ENCODE peak calls at places on chromosomes 5 and 9, in ten cellular contexts. N is GM12878, F is heart left ventricle, E is cardiac muscle cell, R is fibroblast of lung, D is uterus, U is psoas muscle, A is brain microvascular endothelial cell, C is ascending aorta, Y is HCT116. K is an unnamed sample. For H3K27me3, the result is how much of the 10 kb centered on the place peaks cover.

GRCh38 chr5:89280103-89281037 is 397.4 kb upstream of the MEF2C start:
- DNase-seq in U (no peak), F (no peak), E (no peak), C (no peak), A (no peak), Y (no peak), N (no peak), D (no peak), R (no peak), K (no peak)

GRCh38 chr9:27154923-27155322 is 45.9 kb downstream of the TEK start:
- DNase-seq in D (no peak), C (no peak), Y (no peak), F (no peak), U (no peak), R (peak), N (no peak), E (peak), A (peak), K (no peak)

GRCh38 chr5:80238778-80239679 is 16.8 kb downstream of the SERINC5 start:
- DNase-seq in U (peak), E (peak), C (peak), R (peak), N (no peak), A (peak), D (peak), Y (no peak), F (peak), K (no peak)

GRCh38 chr9:21983509-21983908 is 10.7 kb downstream of the CDKN2A start:
- DNase-seq in R (no peak), U (no peak), A (no peak), D (no peak), E (no peak), C (no peak), Y (no peak), F (no peak), N (no peak), K (no peak)

GRCh38 chr5:149912226-149912864 is 32.2 kb downstream of the PDE6A start:
- DNase-seq in U (no peak), R (no peak), C (no peak), D (no peak), A (no peak), Y (no peak), N (no peak), E (no peak), F (no peak), K (no peak)

GRCh38 chr9:89667730-89668129 is 62.9 kb downstream of the GADD45G start:
- DNase-seq in N (no peak), F (no peak), E (peak), Y (no peak), C (no peak), A (no peak), D (no peak), U (no peak), R (no peak), K (no peak)

GRCh38 chr9:22401671-22402070 is 45.0 kb upstream of the DMRTA1 start:
- DNase-seq in D (no peak), C (no peak), Y (no peak), F (no peak), U (no peak), E (no peak), N (no peak), A (no peak), R (peak), K (no peak)

GRCh38 chr9:105319514-105319863 is 75.0 kb downstream of the SLC44A1 start:
- DNase-seq in F (no peak), R (no peak), A (no peak), N (no peak), E (no peak), Y (no peak), U (no peak), C (no peak), D (no peak), K (no peak)

GRCh38 chr5:6773342-6774035 is 60.3 kb downstream of the TENT4A start:
- DNase-seq in A (no peak), U (peak), D (no peak), N (no peak), E (no peak), C (no peak), F (no peak), Y (no peak), R (no peak), K (no peak)

GRCh38 chr5:91382530-91383026 is 539 bp downstream of the ARRDC3 start:
- DNase-seq in R (peak), A (peak), U (peak), D (peak), F (no peak), N (peak), Y (no peak), C (no peak), E (peak), K (no peak)

GRCh38 chr5:39270172-39270848 is 50.9 kb upstream of the FYB1 start:
- DNase-seq in R (no peak), N (peak), A (no peak), F (no peak), Y (no peak), D (no peak), E (no peak), C (no peak), U (no peak), K (no peak)

GRCh38 chr5:111472579-111472978 is 39.8 kb downstream of the STARD4 start:
- DNase-seq in U (no peak), E (no peak), D (no peak), F (no peak), A (no peak), C (no peak), Y (no peak), R (no peak), N (no peak), K (no peak)

GRCh38 chr5:52783226-52783959 is 4.3 kb upstream of the ITGA1 start:
- DNase-seq in N (no peak), F (no peak), A (no peak), R (peak), E (no peak), D (no peak), U (no peak), C (peak), Y (no peak), K (no peak)

GRCh38 chr5:9197881-9198260 is 348.0 kb downstream of the SEMA5A start:
- DNase-seq in C (no peak), F (no peak), U (no peak), A (peak), N (peak), Y (no peak), E (no peak), D (no peak), R (peak), K (no peak)

GRCh38 chr9:28249424-28249823 is 676.1 kb upstream of the C9orf72 start:
- DNase-seq in Y (no peak), F (no peak), N (no peak), U (no peak), R (no peak), C (no peak), E (no peak), D (no peak), A (no peak), K (no peak)

GRCh38 chr9:110580850-110581249 is 1.3 kb upstream of the SVEP1 start:
- DNase-seq in U (no peak), R (peak), D (no peak), A (no peak), Y (no peak), E (no peak), N (no peak), C (no peak), F (no peak), K (no peak)

GRCh38 chr9:110579763-110580255 is 268 bp upstream of the SVEP1 start:
- DNase-seq in U (no peak), R (peak), N (no peak), F (peak), D (peak), E (peak), Y (no peak), A (no peak), C (no peak), K (no peak)

GRCh38 chr9:110575952-110576351 is 3.6 kb downstream of the SVEP1 start:
- DNase-seq in D (no peak), R (no peak), E (no peak), F (no peak), A (no peak), U (no peak), Y (no peak), N (no peak), C (no peak), K (no peak)

GRCh38 chr9:110578896-110579752 is at the start of gene SVEP1:
- DNase-seq in Y (no peak), E (peak), F (peak), C (peak), R (peak), N (no peak), A (peak), D (peak), U (peak), K (no peak)

DNA sequence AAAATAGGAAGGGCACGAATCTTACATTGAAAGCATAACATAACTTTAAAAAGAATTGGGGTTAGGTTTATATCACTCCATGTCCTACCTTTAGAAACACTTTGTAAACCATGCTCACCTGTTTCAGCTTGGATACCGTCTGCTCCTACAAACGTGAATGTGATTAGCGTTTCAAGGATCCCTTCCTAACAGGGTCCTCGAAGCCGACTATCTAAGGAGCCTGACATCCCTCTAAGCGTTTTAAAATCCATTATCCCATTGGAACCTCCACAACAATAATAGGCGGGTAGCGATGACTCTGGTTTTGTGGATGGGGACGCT is 1.0 kb downstream of the SVEP1 start:
- DNase-seq in E (no peak), A (no peak), N (no peak), Y (no peak), U (no peak), R (no peak), D (no peak), F (no peak), C (no peak), K (no peak)
- H3K27ac ChIP-seq in E (no peak), A (no peak), N (no peak), Y (no peak), U (peak), R (peak), D (peak), F (peak), C (peak), K (peak)

GRCh38 chr5:77628840-77629552 is 9.5 kb downstream of the OTP start:
- DNase-seq in E (no peak), D (no peak), R (no peak), Y (no peak), A (no peak), F (no peak), U (no peak), N (no peak), C (no peak), K (no peak)

GRCh38 chr5:77629553-77630245 is 8.8 kb downstream of the OTP start:
- DNase-seq in F (no peak), R (no peak), A (no peak), Y (no peak), D (no peak), U (no peak), C (no peak), E (no peak), N (no peak), K (no peak)

GRCh38 chr5:77630246-77631165 is 8.0 kb downstream of the OTP start:
- DNase-seq in U (peak), C (no peak), E (peak), R (peak), D (no peak), Y (peak), F (no peak), N (no peak), A (no peak), K (no peak)

GRCh38 chr5:77632526-77633268 is 5.8 kb downstream of the OTP start:
- DNase-seq in Y (no peak), A (no peak), N (no peak), C (no peak), F (no peak), E (no peak), R (no peak), U (no peak), D (no peak), K (no peak)

GRCh38 chr5:77631166-77631582 is 7.3 kb downstream of the OTP start:
- DNase-seq in Y (no peak), C (no peak), D (no peak), U (no peak), N (peak), F (no peak), R (no peak), E (no peak), A (no peak), K (no peak)
- H3K27me3 ChIP-seq in Y (under half), C (half or more), D (under half), U (under half), N (under half), F (half or more), R (half or more), E (half or more), A (half or more), K (half or more)

DNA sequence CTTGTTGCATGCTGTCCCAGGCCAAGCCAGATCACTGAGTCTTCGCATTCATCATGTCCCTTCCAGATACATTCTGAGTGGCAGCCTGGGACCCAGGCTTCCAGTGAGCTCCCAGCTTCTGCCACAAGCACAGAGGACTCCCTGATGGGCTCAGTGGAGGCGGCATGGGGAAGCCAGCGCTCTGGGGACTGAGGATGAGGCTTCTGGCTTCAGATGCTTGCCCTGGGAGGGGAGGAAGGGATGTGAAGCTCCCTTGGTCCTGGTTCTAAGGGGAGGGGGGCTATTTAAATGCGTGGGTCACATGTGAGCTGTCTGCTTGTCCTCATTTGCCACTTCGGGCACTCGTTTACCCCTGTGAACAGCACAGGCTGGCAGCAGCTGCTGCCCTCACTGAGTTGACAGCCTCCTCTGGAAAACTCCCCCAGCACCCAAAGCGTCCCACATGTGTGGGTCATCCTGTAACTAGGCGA is 174.0 kb downstream of the NR3C1 start:
- DNase-seq in C (peak), F (no peak), Y (no peak), D (no peak), N (no peak), U (no peak), A (no peak), E (no peak), R (no peak), K (no peak)
- H3K27ac ChIP-seq in C (no peak), F (no peak), Y (no peak), D (no peak), N (peak), U (peak), A (no peak), E (no peak), R (no peak), K (no peak)

GRCh38 chr5:153863941-153864340 is 174.8 kb downstream of the FAM114A2 start:
- DNase-seq in N (no peak), Y (no peak), C (no peak), U (no peak), R (no peak), F (no peak), E (no peak), A (no peak), D (no peak), K (no peak)
- H3K27me3 ChIP-seq in N (under half), Y (under half), C (under half), U (under half), R (under half), F (under half), E (under half), A (under half), D (under half), K (under half)

DNA sequence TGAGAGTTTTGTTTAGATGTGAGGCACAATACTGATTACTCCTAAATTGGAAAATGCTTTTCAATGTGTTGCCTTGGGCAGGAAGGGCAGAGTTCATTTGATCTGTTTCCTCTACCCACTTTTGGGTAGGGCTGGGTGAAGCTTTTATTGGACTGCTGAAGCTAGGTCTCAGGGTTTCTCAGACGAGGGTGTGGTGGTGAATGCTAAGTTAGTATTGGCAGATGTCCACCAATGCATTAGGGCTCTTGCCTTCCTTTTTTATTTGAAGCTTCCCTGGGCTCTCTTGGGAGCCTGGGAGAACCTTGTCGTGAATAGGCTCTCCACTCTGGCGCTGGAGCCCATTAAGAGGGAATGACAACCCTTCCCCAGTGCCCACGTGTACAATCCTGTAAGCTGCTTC is 23.1 kb downstream of the SPTAN1 start:
- DNase-seq in A (no peak), R (peak), U (no peak), N (no peak), F (no peak), D (no peak), E (no peak), Y (no peak), C (no peak), K (no peak)
- H3K27ac ChIP-seq in A (no peak), R (no peak), U (no peak), N (no peak), F (no peak), D (peak), E (no peak), Y (no peak), C (peak), K (peak)

GRCh38 chr9:134794726-134795370 is 85.8 kb upstream of the FCN2 start:
- DNase-seq in R (no peak), C (no peak), F (no peak), U (no peak), Y (no peak), E (no peak), A (no peak), D (no peak), N (no peak), K (no peak)
- H3K27me3 ChIP-seq in R (under half), C (under half), F (under half), U (under half), Y (under half), E (under half), A (under half), D (under half), N (under half), K (under half)

DNA sequence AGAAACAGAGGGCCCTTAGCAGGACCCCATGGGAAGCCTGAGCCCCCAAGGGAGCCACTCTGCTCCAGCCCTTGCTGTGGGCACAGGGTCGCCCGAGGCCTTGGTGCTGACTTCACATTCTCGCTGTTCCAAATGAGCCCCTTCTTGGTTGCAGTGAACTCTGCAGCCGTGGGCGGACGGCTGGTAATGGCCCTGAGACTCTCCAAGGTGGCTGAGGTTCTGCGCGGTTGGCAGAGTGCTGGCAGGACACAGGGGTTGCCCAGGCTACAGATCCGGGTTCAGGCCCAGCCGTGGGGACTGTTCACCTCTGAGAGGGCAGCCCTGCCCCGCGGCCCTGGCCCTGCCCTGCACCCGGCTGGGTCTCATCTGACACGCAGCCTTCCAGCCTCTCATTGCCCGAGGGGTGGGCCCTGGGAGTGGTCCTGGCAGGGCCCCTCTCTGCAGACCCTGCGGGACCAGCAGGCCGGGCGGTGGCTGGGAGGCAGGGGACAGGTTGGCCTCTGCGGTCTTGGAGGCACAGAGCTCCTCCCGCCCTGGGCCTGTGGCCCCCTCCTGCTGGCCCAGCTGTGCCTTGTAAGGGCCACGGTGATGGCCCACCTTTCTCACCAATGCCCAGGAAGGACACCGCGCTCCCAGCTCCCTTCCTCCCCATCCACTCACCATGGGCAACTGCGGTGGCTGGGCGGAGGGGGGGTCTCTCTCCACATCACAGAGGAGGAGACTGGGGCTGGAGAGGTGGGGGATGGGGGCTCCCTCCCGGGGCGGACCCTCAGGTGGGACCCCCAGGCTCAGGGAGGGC is 51.6 kb downstream of the AHRR start:
- DNase-seq in U (no peak), D (peak), R (peak), A (no peak), F (peak), N (no peak), C (peak), E (no peak), Y (no peak), K (no peak)
- H3K27ac ChIP-seq in U (no peak), D (peak), R (peak), A (peak), F (no peak), N (peak), C (no peak), E (no peak), Y (peak), K (peak)

DNA sequence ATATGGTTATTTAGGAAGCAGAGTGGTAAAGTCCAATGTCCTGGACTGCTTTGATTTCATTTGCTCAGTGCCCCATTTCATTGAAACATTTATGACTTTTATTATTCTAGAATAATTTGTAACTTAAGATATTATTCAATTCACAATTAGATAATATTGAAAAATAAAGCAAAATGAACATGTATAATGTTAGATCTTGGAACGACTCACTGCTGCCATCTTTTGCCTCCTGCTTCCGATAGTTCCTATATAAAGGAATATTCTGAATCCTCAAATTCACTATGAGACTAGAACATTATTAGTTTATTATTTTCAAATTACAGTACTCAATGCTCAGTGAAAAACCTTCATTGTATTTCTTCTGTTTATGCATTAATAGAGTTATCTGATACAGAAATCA is 2.2 kb upstream of the CTNND2 start:
- DNase-seq in R (no peak), U (no peak), D (no peak), E (no peak), C (no peak), A (no peak), F (no peak), Y (no peak), N (no peak), K (no peak)
- H3K27me3 ChIP-seq in R (under half), U (under half), D (under half), E (under half), C (under half), A (under half), F (under half), Y (under half), N (under half), K (under half)

GRCh38 chr9:36316629-36317317 is 58.5 kb upstream of the GNE start:
- DNase-seq in D (no peak), C (no peak), E (no peak), F (no peak), Y (no peak), U (no peak), A (peak), R (peak), N (no peak), K (no peak)
- H3K27ac ChIP-seq in D (no peak), C (no peak), E (no peak), F (no peak), Y (no peak), U (no peak), A (no peak), R (no peak), N (no peak), K (no peak)

DNA sequence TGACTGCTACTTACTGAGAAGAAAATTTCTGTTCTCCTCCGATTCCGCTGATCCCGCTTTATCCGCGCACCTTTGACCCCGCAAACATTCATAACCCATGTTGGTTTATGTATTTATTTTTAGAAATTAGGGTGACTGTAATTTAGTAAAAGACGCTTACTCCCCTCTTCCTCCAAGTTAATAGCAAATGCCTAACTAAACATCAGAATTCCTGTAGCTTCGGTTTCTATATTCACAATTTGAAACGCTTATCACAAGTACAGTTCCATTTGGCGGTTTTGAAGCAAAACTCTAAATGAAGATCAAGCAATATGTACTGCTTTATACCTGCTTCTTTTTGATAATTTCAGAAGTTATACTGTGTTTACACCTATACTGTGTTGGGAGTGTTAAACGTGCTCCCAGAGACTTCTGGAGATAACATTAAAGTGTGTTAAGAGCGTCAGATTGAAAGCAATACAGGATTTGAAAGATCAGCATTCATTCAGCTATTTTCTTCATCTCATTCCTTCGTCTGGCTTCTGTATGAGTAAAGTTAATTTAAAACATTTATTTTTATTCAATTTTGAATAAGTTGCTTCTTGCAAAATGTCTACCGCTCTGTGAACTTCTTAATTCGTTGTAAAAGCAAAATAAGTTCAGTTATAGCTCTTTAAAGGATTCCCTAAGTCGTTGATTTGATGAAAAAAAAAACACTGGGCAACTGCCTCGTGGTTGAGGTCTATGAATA is 2.4 kb downstream of the PRDM6 start:
- DNase-seq in R (peak), F (no peak), E (no peak), D (no peak), C (no peak), A (no peak), Y (no peak), U (no peak), N (no peak), K (no peak)
- H3K27me3 ChIP-seq in R (under half), F (half or more), E (half or more), D (under half), C (under half), A (half or more), Y (under half), U (under half), N (under half), K (under half)

K was measured in esophagus squamous epithelium.